ENCODE peak calls at places on chromosomes 11 and 22, in seven cellular contexts. O is epithelial cell of esophagus, W is nucleus accumbens, M is HEK293T, B is kidney glomerular epithelial cell, D is cardiac muscle cell, J is AG10803. V is an unnamed sample.

GRCh38 chr11:32851251-32851650 is 21.5 kb downstream of the PRRG4 start:
- DNase-seq in O (no peak), W (no peak), M (no peak), B (no peak), D (no peak), J (no peak), V (no peak)

GRCh38 chr11:18352581-18352980 is 30.2 kb downstream of the GTF2H1 start:
- DNase-seq in O (peak), W (no peak), M (no peak), B (peak), D (peak), J (peak), V (no peak)

GRCh38 chr11:34940026-34940677 is 23.7 kb downstream of the PDHX start:
- DNase-seq in O (no peak), W (no peak), M (no peak), B (peak), D (peak), J (peak), V (no peak)

GRCh38 chr11:93648168-93648567 is 13.3 kb upstream of the CEP295 start:
- DNase-seq in O (peak), W (no peak), M (peak), B (no peak), D (peak), J (peak), V (no peak)

GRCh38 chr22:44331881-44332714 is 19.3 kb upstream of the SHISAL1 start:
- DNase-seq in O (peak), W (no peak), M (peak), B (no peak), D (peak), J (peak), V (no peak)

GRCh38 chr22:48702573-48703264 is 1125.0 kb downstream of the BRD1 start:
- DNase-seq in O (no peak), W (peak), M (no peak), B (no peak), D (peak), J (no peak), V (no peak)

GRCh38 chr11:134739136-134739535 is 327.1 kb upstream of the B3GAT1 start:
- DNase-seq in O (no peak), W (no peak), M (no peak), B (no peak), D (no peak), J (no peak), V (no peak)

GRCh38 chr22:41681616-41682015 is 7.1 kb downstream of the SNU13 start:
- DNase-seq in O (peak), W (no peak), M (no peak), B (no peak), D (no peak), J (no peak), V (no peak)

GRCh38 chr11:112113539-112114457 is 27.1 kb downstream of the SDHD start:
- DNase-seq in O (peak), W (no peak), M (peak), B (peak), D (peak), J (peak), V (no peak)

GRCh38 chr22:49969751-49970527 is 9.4 kb downstream of the PIM3 start:
- DNase-seq in O (no peak), W (no peak), M (no peak), B (no peak), D (no peak), J (no peak), V (peak)

GRCh38 chr11:45651841-45652745 is 13.3 kb downstream of the CHST1 start:
- DNase-seq in O (no peak), W (no peak), M (no peak), B (no peak), D (no peak), J (no peak), V (no peak)

GRCh38 chr22:24486501-24486921 is 8.6 kb upstream of the UPB1 start:
- DNase-seq in O (peak), W (no peak), M (no peak), B (peak), D (peak), J (peak), V (no peak)

GRCh38 chr11:6615046-6615445 is 3.0 kb upstream of the TAF10 start:
- DNase-seq in O (no peak), W (no peak), M (no peak), B (no peak), D (no peak), J (no peak), V (no peak)

GRCh38 chr11:96230686-96231085 is 112.3 kb downstream of the MAML2 start:
- DNase-seq in O (no peak), W (no peak), M (no peak), B (no peak), D (no peak), J (no peak), V (no peak)

GRCh38 chr11:10208045-10208674 is 85.9 kb downstream of the SBF2 start:
- DNase-seq in O (peak), W (no peak), M (peak), B (peak), D (peak), J (peak), V (no peak)

GRCh38 chr11:78562398-78562797 is 12.3 kb downstream of the NARS2 start:
- DNase-seq in O (no peak), W (no peak), M (no peak), B (no peak), D (peak), J (peak), V (no peak)